ENCODE peak calls at places on chromosome 21, in five cellular contexts. One of them, this sample, is unnamed.

GRCh38 chr21:43854773-43855633 is 10.0 kb upstream of the AGPAT3 start:
- DNase-seq in progenitor cell of endocrine pancreas: no peak
- DNase-seq in choroid plexus epithelial cell: no peak
- DNase-seq in activated T-helper 1 cell treated with Interleukin-2 at 50 U/mL for 16 hours: no peak
- DNase-seq in stimulated activated effector memory CD8-positive, alpha-beta T cell treated with anti-CD3 and anti-CD28 coated beads, Interleukin-12 subunit alpha, Interleukin-12 subunit beta, amount 100 ng/mL, for 72 hours: no peak
- DNase-seq in this sample: no peak

GRCh38 chr21:38434913-38435533 is 63.3 kb downstream of the ERG start:
- DNase-seq in choroid plexus epithelial cell: peak
- DNase-seq in stimulated activated effector memory CD8-positive, alpha-beta T cell treated with anti-CD3 and anti-CD28 coated beads, Interleukin-12 subunit alpha, Interleukin-12 subunit beta, amount 100 ng/mL, for 72 hours: no peak
- DNase-seq in progenitor cell of endocrine pancreas: no peak
- DNase-seq in activated T-helper 1 cell treated with Interleukin-2 at 50 U/mL for 16 hours: no peak
- DNase-seq in this sample: peak

GRCh38 chr21:34548782-34549376 is 36.9 kb upstream of the KCNE1 start:
- DNase-seq in stimulated activated effector memory CD8-positive, alpha-beta T cell treated with anti-CD3 and anti-CD28 coated beads, Interleukin-12 subunit alpha, Interleukin-12 subunit beta, amount 100 ng/mL, for 72 hours: no peak
- DNase-seq in progenitor cell of endocrine pancreas: no peak
- DNase-seq in activated T-helper 1 cell treated with Interleukin-2 at 50 U/mL for 16 hours: no peak
- DNase-seq in choroid plexus epithelial cell: no peak
- DNase-seq in this sample: no peak

GRCh38 chr21:41576010-41576615 is 68.2 kb upstream of the TMPRSS2 start:
- DNase-seq in progenitor cell of endocrine pancreas: no peak
- DNase-seq in choroid plexus epithelial cell: no peak
- DNase-seq in activated T-helper 1 cell treated with Interleukin-2 at 50 U/mL for 16 hours: no peak
- DNase-seq in stimulated activated effector memory CD8-positive, alpha-beta T cell treated with anti-CD3 and anti-CD28 coated beads, Interleukin-12 subunit alpha, Interleukin-12 subunit beta, amount 100 ng/mL, for 72 hours: no peak
- DNase-seq in this sample: no peak

GRCh38 chr21:33286600-33287456 is 20.7 kb downstream of the IL10RB start:
- DNase-seq in activated T-helper 1 cell treated with Interleukin-2 at 50 U/mL for 16 hours: no peak
- DNase-seq in stimulated activated effector memory CD8-positive, alpha-beta T cell treated with anti-CD3 and anti-CD28 coated beads, Interleukin-12 subunit alpha, Interleukin-12 subunit beta, amount 100 ng/mL, for 72 hours: no peak
- DNase-seq in choroid plexus epithelial cell: peak
- DNase-seq in progenitor cell of endocrine pancreas: no peak
- DNase-seq in this sample: peak

GRCh38 chr21:37087188-37087587 is 14.1 kb downstream of the TTC3 start:
- DNase-seq in choroid plexus epithelial cell: peak
- DNase-seq in stimulated activated effector memory CD8-positive, alpha-beta T cell treated with anti-CD3 and anti-CD28 coated beads, Interleukin-12 subunit alpha, Interleukin-12 subunit beta, amount 100 ng/mL, for 72 hours: no peak
- DNase-seq in activated T-helper 1 cell treated with Interleukin-2 at 50 U/mL for 16 hours: no peak
- DNase-seq in progenitor cell of endocrine pancreas: no peak
- DNase-seq in this sample: peak

GRCh38 chr21:46295996-46296752 is 10.0 kb downstream of the YBEY start:
- DNase-seq in activated T-helper 1 cell treated with Interleukin-2 at 50 U/mL for 16 hours: peak
- DNase-seq in progenitor cell of endocrine pancreas: no peak
- DNase-seq in stimulated activated effector memory CD8-positive, alpha-beta T cell treated with anti-CD3 and anti-CD28 coated beads, Interleukin-12 subunit alpha, Interleukin-12 subunit beta, amount 100 ng/mL, for 72 hours: no peak
- DNase-seq in choroid plexus epithelial cell: peak
- DNase-seq in this sample: peak

GRCh38 chr21:44429894-44430293 is 25.4 kb upstream of the LRRC3 start:
- DNase-seq in activated T-helper 1 cell treated with Interleukin-2 at 50 U/mL for 16 hours: no peak
- DNase-seq in progenitor cell of endocrine pancreas: no peak
- DNase-seq in choroid plexus epithelial cell: no peak
- DNase-seq in stimulated activated effector memory CD8-positive, alpha-beta T cell treated with anti-CD3 and anti-CD28 coated beads, Interleukin-12 subunit alpha, Interleukin-12 subunit beta, amount 100 ng/mL, for 72 hours: no peak
- DNase-seq in this sample: peak

GRCh38 chr21:45433301-45433700 is 28.3 kb downstream of the COL18A1 start:
- DNase-seq in stimulated activated effector memory CD8-positive, alpha-beta T cell treated with anti-CD3 and anti-CD28 coated beads, Interleukin-12 subunit alpha, Interleukin-12 subunit beta, amount 100 ng/mL, for 72 hours: no peak
- DNase-seq in choroid plexus epithelial cell: no peak
- DNase-seq in progenitor cell of endocrine pancreas: no peak
- DNase-seq in activated T-helper 1 cell treated with Interleukin-2 at 50 U/mL for 16 hours: no peak
- DNase-seq in this sample: no peak

GRCh38 chr21:27578741-27579265 is 611.9 kb upstream of the ADAMTS5 start:
- DNase-seq in progenitor cell of endocrine pancreas: no peak
- DNase-seq in activated T-helper 1 cell treated with Interleukin-2 at 50 U/mL for 16 hours: no peak
- DNase-seq in choroid plexus epithelial cell: no peak
- DNase-seq in stimulated activated effector memory CD8-positive, alpha-beta T cell treated with anti-CD3 and anti-CD28 coated beads, Interleukin-12 subunit alpha, Interleukin-12 subunit beta, amount 100 ng/mL, for 72 hours: no peak
- DNase-seq in this sample: no peak

GRCh38 chr21:29669416-29669815 is 270.4 kb downstream of the GRIK1 start:
- DNase-seq in progenitor cell of endocrine pancreas: no peak
- DNase-seq in stimulated activated effector memory CD8-positive, alpha-beta T cell treated with anti-CD3 and anti-CD28 coated beads, Interleukin-12 subunit alpha, Interleukin-12 subunit beta, amount 100 ng/mL, for 72 hours: no peak
- DNase-seq in choroid plexus epithelial cell: peak
- DNase-seq in activated T-helper 1 cell treated with Interleukin-2 at 50 U/mL for 16 hours: no peak
- DNase-seq in this sample: no peak

GRCh38 chr21:17660449-17660848 is 47.7 kb upstream of the BTG3 start:
- DNase-seq in activated T-helper 1 cell treated with Interleukin-2 at 50 U/mL for 16 hours: no peak
- DNase-seq in progenitor cell of endocrine pancreas: no peak
- DNase-seq in stimulated activated effector memory CD8-positive, alpha-beta T cell treated with anti-CD3 and anti-CD28 coated beads, Interleukin-12 subunit alpha, Interleukin-12 subunit beta, amount 100 ng/mL, for 72 hours: no peak
- DNase-seq in choroid plexus epithelial cell: peak
- DNase-seq in this sample: no peak

GRCh38 chr21:35075546-35075945 is 26.4 kb upstream of the RUNX1 start:
- DNase-seq in activated T-helper 1 cell treated with Interleukin-2 at 50 U/mL for 16 hours: no peak
- DNase-seq in progenitor cell of endocrine pancreas: no peak
- DNase-seq in stimulated activated effector memory CD8-positive, alpha-beta T cell treated with anti-CD3 and anti-CD28 coated beads, Interleukin-12 subunit alpha, Interleukin-12 subunit beta, amount 100 ng/mL, for 72 hours: no peak
- DNase-seq in choroid plexus epithelial cell: peak
- DNase-seq in this sample: peak

GRCh38 chr21:38869946-38870345 is 64.2 kb downstream of the ETS2 start:
- DNase-seq in choroid plexus epithelial cell: peak
- DNase-seq in progenitor cell of endocrine pancreas: no peak
- DNase-seq in stimulated activated effector memory CD8-positive, alpha-beta T cell treated with anti-CD3 and anti-CD28 coated beads, Interleukin-12 subunit alpha, Interleukin-12 subunit beta, amount 100 ng/mL, for 72 hours: no peak
- DNase-seq in activated T-helper 1 cell treated with Interleukin-2 at 50 U/mL for 16 hours: no peak
- DNase-seq in this sample: peak

GRCh38 chr21:31198575-31198974 is 145.5 kb downstream of the TIAM1 start:
- DNase-seq in stimulated activated effector memory CD8-positive, alpha-beta T cell treated with anti-CD3 and anti-CD28 coated beads, Interleukin-12 subunit alpha, Interleukin-12 subunit beta, amount 100 ng/mL, for 72 hours: no peak
- DNase-seq in progenitor cell of endocrine pancreas: no peak
- DNase-seq in choroid plexus epithelial cell: peak
- DNase-seq in activated T-helper 1 cell treated with Interleukin-2 at 50 U/mL for 16 hours: no peak
- DNase-seq in this sample: no peak

GRCh38 chr21:45450741-45451740 is 46.1 kb downstream of the COL18A1 start:
- DNase-seq in progenitor cell of endocrine pancreas: no peak
- DNase-seq in activated T-helper 1 cell treated with Interleukin-2 at 50 U/mL for 16 hours: no peak
- DNase-seq in choroid plexus epithelial cell: no peak
- DNase-seq in stimulated activated effector memory CD8-positive, alpha-beta T cell treated with anti-CD3 and anti-CD28 coated beads, Interleukin-12 subunit alpha, Interleukin-12 subunit beta, amount 100 ng/mL, for 72 hours: no peak
- DNase-seq in this sample: no peak

GRCh38 chr21:42317341-42317741 is 2.1 kb upstream of the TFF3 start:
- DNase-seq in stimulated activated effector memory CD8-positive, alpha-beta T cell treated with anti-CD3 and anti-CD28 coated beads, Interleukin-12 subunit alpha, Interleukin-12 subunit beta, amount 100 ng/mL, for 72 hours: no peak
- DNase-seq in choroid plexus epithelial cell: no peak
- DNase-seq in activated T-helper 1 cell treated with Interleukin-2 at 50 U/mL for 16 hours: no peak
- DNase-seq in progenitor cell of endocrine pancreas: no peak
- DNase-seq in this sample: no peak

GRCh38 chr21:41600556-41600955 is 92.6 kb upstream of the TMPRSS2 start:
- DNase-seq in choroid plexus epithelial cell: no peak
- DNase-seq in activated T-helper 1 cell treated with Interleukin-2 at 50 U/mL for 16 hours: no peak
- DNase-seq in progenitor cell of endocrine pancreas: no peak
- DNase-seq in stimulated activated effector memory CD8-positive, alpha-beta T cell treated with anti-CD3 and anti-CD28 coated beads, Interleukin-12 subunit alpha, Interleukin-12 subunit beta, amount 100 ng/mL, for 72 hours: no peak
- DNase-seq in this sample: no peak

GRCh38 chr21:34198232-34199120 is 125.1 kb downstream of the MRPS6 start:
- DNase-seq in choroid plexus epithelial cell: no peak
- DNase-seq in stimulated activated effector memory CD8-positive, alpha-beta T cell treated with anti-CD3 and anti-CD28 coated beads, Interleukin-12 subunit alpha, Interleukin-12 subunit beta, amount 100 ng/mL, for 72 hours: no peak
- DNase-seq in progenitor cell of endocrine pancreas: no peak
- DNase-seq in activated T-helper 1 cell treated with Interleukin-2 at 50 U/mL for 16 hours: no peak
- DNase-seq in this sample: no peak

GRCh38 chr21:18244721-18245486 is at the start of gene CHODL:
- DNase-seq in activated T-helper 1 cell treated with Interleukin-2 at 50 U/mL for 16 hours: no peak
- DNase-seq in progenitor cell of endocrine pancreas: peak
- DNase-seq in choroid plexus epithelial cell: peak
- DNase-seq in stimulated activated effector memory CD8-positive, alpha-beta T cell treated with anti-CD3 and anti-CD28 coated beads, Interleukin-12 subunit alpha, Interleukin-12 subunit beta, amount 100 ng/mL, for 72 hours: no peak
- DNase-seq in this sample: no peak

GRCh38 chr21:17688912-17689874 is 76.5 kb upstream of the BTG3 start:
- DNase-seq in activated T-helper 1 cell treated with Interleukin-2 at 50 U/mL for 16 hours: no peak
- DNase-seq in progenitor cell of endocrine pancreas: no peak
- DNase-seq in stimulated activated effector memory CD8-positive, alpha-beta T cell treated with anti-CD3 and anti-CD28 coated beads, Interleukin-12 subunit alpha, Interleukin-12 subunit beta, amount 100 ng/mL, for 72 hours: peak
- DNase-seq in choroid plexus epithelial cell: peak
- DNase-seq in this sample: no peak

GRCh38 chr21:45364464-45365185 is 40.3 kb upstream of the COL18A1 start:
- DNase-seq in progenitor cell of endocrine pancreas: no peak
- DNase-seq in activated T-helper 1 cell treated with Interleukin-2 at 50 U/mL for 16 hours: no peak
- DNase-seq in stimulated activated effector memory CD8-positive, alpha-beta T cell treated with anti-CD3 and anti-CD28 coated beads, Interleukin-12 subunit alpha, Interleukin-12 subunit beta, amount 100 ng/mL, for 72 hours: no peak
- DNase-seq in choroid plexus epithelial cell: peak
- DNase-seq in this sample: peak

GRCh38 chr21:34037446-34037845 is 35.9 kb upstream of the MRPS6 start:
- DNase-seq in progenitor cell of endocrine pancreas: no peak
- DNase-seq in activated T-helper 1 cell treated with Interleukin-2 at 50 U/mL for 16 hours: no peak
- DNase-seq in choroid plexus epithelial cell: peak
- DNase-seq in stimulated activated effector memory CD8-positive, alpha-beta T cell treated with anti-CD3 and anti-CD28 coated beads, Interleukin-12 subunit alpha, Interleukin-12 subunit beta, amount 100 ng/mL, for 72 hours: no peak
- DNase-seq in this sample: peak

GRCh38 chr21:21052672-21053071 is 54.5 kb downstream of the NCAM2 start:
- DNase-seq in activated T-helper 1 cell treated with Interleukin-2 at 50 U/mL for 16 hours: no peak
- DNase-seq in stimulated activated effector memory CD8-positive, alpha-beta T cell treated with anti-CD3 and anti-CD28 coated beads, Interleukin-12 subunit alpha, Interleukin-12 subunit beta, amount 100 ng/mL, for 72 hours: no peak
- DNase-seq in choroid plexus epithelial cell: no peak
- DNase-seq in progenitor cell of endocrine pancreas: no peak
- DNase-seq in this sample: no peak

GRCh38 chr21:42811960-42812359 is 67.4 kb downstream of the WDR4 start:
- DNase-seq in choroid plexus epithelial cell: no peak
- DNase-seq in stimulated activated effector memory CD8-positive, alpha-beta T cell treated with anti-CD3 and anti-CD28 coated beads, Interleukin-12 subunit alpha, Interleukin-12 subunit beta, amount 100 ng/mL, for 72 hours: no peak
- DNase-seq in progenitor cell of endocrine pancreas: no peak
- DNase-seq in activated T-helper 1 cell treated with Interleukin-2 at 50 U/mL for 16 hours: no peak
- DNase-seq in this sample: no peak

GRCh38 chr21:38476385-38476784 is 21.9 kb downstream of the ERG start:
- DNase-seq in stimulated activated effector memory CD8-positive, alpha-beta T cell treated with anti-CD3 and anti-CD28 coated beads, Interleukin-12 subunit alpha, Interleukin-12 subunit beta, amount 100 ng/mL, for 72 hours: no peak
- DNase-seq in progenitor cell of endocrine pancreas: no peak
- DNase-seq in choroid plexus epithelial cell: no peak
- DNase-seq in activated T-helper 1 cell treated with Interleukin-2 at 50 U/mL for 16 hours: no peak
- DNase-seq in this sample: no peak

GRCh38 chr21:46322351-46323226 is 1.1 kb downstream of the C21orf58 start:
- DNase-seq in choroid plexus epithelial cell: peak
- DNase-seq in stimulated activated effector memory CD8-positive, alpha-beta T cell treated with anti-CD3 and anti-CD28 coated beads, Interleukin-12 subunit alpha, Interleukin-12 subunit beta, amount 100 ng/mL, for 72 hours: no peak
- DNase-seq in activated T-helper 1 cell treated with Interleukin-2 at 50 U/mL for 16 hours: no peak
- DNase-seq in progenitor cell of endocrine pancreas: no peak
- DNase-seq in this sample: peak

GRCh38 chr21:42299324-42300044 is 15.7 kb downstream of the TFF3 start:
- DNase-seq in progenitor cell of endocrine pancreas: no peak
- DNase-seq in stimulated activated effector memory CD8-positive, alpha-beta T cell treated with anti-CD3 and anti-CD28 coated beads, Interleukin-12 subunit alpha, Interleukin-12 subunit beta, amount 100 ng/mL, for 72 hours: no peak
- DNase-seq in choroid plexus epithelial cell: no peak
- DNase-seq in activated T-helper 1 cell treated with Interleukin-2 at 50 U/mL for 16 hours: no peak
- DNase-seq in this sample: no peak

GRCh38 chr21:42524341-42525227 is 10.9 kb downstream of the SLC37A1 start:
- DNase-seq in stimulated activated effector memory CD8-positive, alpha-beta T cell treated with anti-CD3 and anti-CD28 coated beads, Interleukin-12 subunit alpha, Interleukin-12 subunit beta, amount 100 ng/mL, for 72 hours: no peak
- DNase-seq in progenitor cell of endocrine pancreas: peak
- DNase-seq in choroid plexus epithelial cell: peak
- DNase-seq in activated T-helper 1 cell treated with Interleukin-2 at 50 U/mL for 16 hours: no peak
- DNase-seq in this sample: peak

GRCh38 chr21:29351691-29352090 is 53.0 kb downstream of the BACH1 start:
- DNase-seq in activated T-helper 1 cell treated with Interleukin-2 at 50 U/mL for 16 hours: no peak
- DNase-seq in progenitor cell of endocrine pancreas: no peak
- DNase-seq in choroid plexus epithelial cell: peak
- DNase-seq in stimulated activated effector memory CD8-positive, alpha-beta T cell treated with anti-CD3 and anti-CD28 coated beads, Interleukin-12 subunit alpha, Interleukin-12 subunit beta, amount 100 ng/mL, for 72 hours: no peak
- DNase-seq in this sample: peak

GRCh38 chr21:43634618-43635017 is 24.7 kb downstream of the HSF2BP start:
- DNase-seq in choroid plexus epithelial cell: no peak
- DNase-seq in stimulated activated effector memory CD8-positive, alpha-beta T cell treated with anti-CD3 and anti-CD28 coated beads, Interleukin-12 subunit alpha, Interleukin-12 subunit beta, amount 100 ng/mL, for 72 hours: no peak
- DNase-seq in progenitor cell of endocrine pancreas: no peak
- DNase-seq in activated T-helper 1 cell treated with Interleukin-2 at 50 U/mL for 16 hours: no peak
- DNase-seq in this sample: peak

GRCh38 chr21:31108969-31109368 is 70.7 kb upstream of the KRTAP19-8 start:
- DNase-seq in progenitor cell of endocrine pancreas: no peak
- DNase-seq in stimulated activated effector memory CD8-positive, alpha-beta T cell treated with anti-CD3 and anti-CD28 coated beads, Interleukin-12 subunit alpha, Interleukin-12 subunit beta, amount 100 ng/mL, for 72 hours: no peak
- DNase-seq in choroid plexus epithelial cell: peak
- DNase-seq in activated T-helper 1 cell treated with Interleukin-2 at 50 U/mL for 16 hours: no peak
- DNase-seq in this sample: no peak

GRCh38 chr21:17802568-17802967 is 16.6 kb downstream of the C21orf91 start:
- DNase-seq in stimulated activated effector memory CD8-positive, alpha-beta T cell treated with anti-CD3 and anti-CD28 coated beads, Interleukin-12 subunit alpha, Interleukin-12 subunit beta, amount 100 ng/mL, for 72 hours: no peak
- DNase-seq in progenitor cell of endocrine pancreas: no peak
- DNase-seq in activated T-helper 1 cell treated with Interleukin-2 at 50 U/mL for 16 hours: no peak
- DNase-seq in choroid plexus epithelial cell: peak
- DNase-seq in this sample: peak